ENCODE peak calls at places on chromosome 14, in four cellular contexts. One of them, this sample, is unnamed.

GRCh38 chr14:72636094-72636493 is 257.8 kb downstream of the DPF3 start:
- DNase-seq in left lung: no peak
- DNase-seq in Panc1: no peak
- DNase-seq in RWPE1: no peak
- DNase-seq in this sample: no peak

GRCh38 chr14:50763386-50764007 is 67.5 kb downstream of the NIN start:
- DNase-seq in left lung: no peak
- DNase-seq in Panc1: no peak
- DNase-seq in RWPE1: no peak
- DNase-seq in this sample: peak

GRCh38 chr14:65255583-65256443 is 153.5 kb upstream of the MAX start:
- DNase-seq in left lung: peak
- DNase-seq in Panc1: no peak
- DNase-seq in RWPE1: peak
- DNase-seq in this sample: no peak

GRCh38 chr14:98233656-98234055 is 1038.3 kb downstream of the BCL11B start:
- DNase-seq in left lung: no peak
- DNase-seq in Panc1: no peak
- DNase-seq in RWPE1: no peak
- DNase-seq in this sample: no peak

GRCh38 chr14:103267226-103267625 is 66.8 kb upstream of the EIF5 start:
- DNase-seq in left lung: no peak
- DNase-seq in Panc1: no peak
- DNase-seq in RWPE1: no peak
- DNase-seq in this sample: no peak

GRCh38 chr14:80996049-80996901 is 40.9 kb downstream of the TSHR start:
- DNase-seq in left lung: no peak
- DNase-seq in Panc1: peak
- DNase-seq in RWPE1: peak
- DNase-seq in this sample: peak

GRCh38 chr14:89303452-89304435 is 113.3 kb downstream of the FOXN3 start:
- DNase-seq in left lung: peak
- DNase-seq in Panc1: no peak
- DNase-seq in RWPE1: peak
- DNase-seq in this sample: peak

GRCh38 chr14:105525861-105526780 is at the start of gene TMEM121:
- DNase-seq in left lung: no peak
- DNase-seq in Panc1: no peak
- DNase-seq in RWPE1: no peak
- DNase-seq in this sample: no peak

GRCh38 chr14:102046337-102047278 is 40.2 kb downstream of the HSP90AA1 start:
- DNase-seq in left lung: peak
- DNase-seq in Panc1: no peak
- DNase-seq in RWPE1: peak
- DNase-seq in this sample: peak

GRCh38 chr14:67285876-67286452 is 44.7 kb downstream of the PALS1 start:
- DNase-seq in left lung: no peak
- DNase-seq in Panc1: no peak
- DNase-seq in RWPE1: peak
- DNase-seq in this sample: peak

GRCh38 chr14:23123419-23123818 is 4.4 kb upstream of the CEBPE start:
- DNase-seq in left lung: peak
- DNase-seq in Panc1: no peak
- DNase-seq in RWPE1: peak
- DNase-seq in this sample: peak

GRCh38 chr14:31678421-31679249 is 117.4 kb downstream of the NUBPL start:
- DNase-seq in left lung: no peak
- DNase-seq in Panc1: no peak
- DNase-seq in RWPE1: no peak
- DNase-seq in this sample: no peak

GRCh38 chr14:99685061-99685995 is 1.2 kb downstream of the CYP46A1 start:
- DNase-seq in left lung: no peak
- DNase-seq in Panc1: no peak
- DNase-seq in RWPE1: no peak
- DNase-seq in this sample: no peak

GRCh38 chr14:57983235-57983634 is 117.3 kb upstream of the SLC35F4 start:
- DNase-seq in left lung: no peak
- DNase-seq in Panc1: no peak
- DNase-seq in RWPE1: no peak
- DNase-seq in this sample: no peak

GRCh38 chr14:34498684-34499412 is 36.8 kb upstream of the SPTSSA start:
- DNase-seq in left lung: no peak
- DNase-seq in Panc1: no peak
- DNase-seq in RWPE1: peak
- DNase-seq in this sample: peak

GRCh38 chr14:103628684-103629502 is at the start of gene KLC1:
- DNase-seq in left lung: peak
- DNase-seq in Panc1: no peak
- DNase-seq in RWPE1: peak
- DNase-seq in this sample: peak

GRCh38 chr14:40318211-40318719 is 886.0 kb upstream of the FBXO33 start:
- DNase-seq in left lung: no peak
- DNase-seq in Panc1: no peak
- DNase-seq in RWPE1: no peak
- DNase-seq in this sample: no peak

GRCh38 chr14:55711171-55711811 is 131.3 kb downstream of the KTN1 start:
- DNase-seq in left lung: no peak
- DNase-seq in Panc1: no peak
- DNase-seq in RWPE1: no peak
- DNase-seq in this sample: peak

GRCh38 chr14:59060841-59061240 is 127.6 kb upstream of the DAAM1 start:
- DNase-seq in left lung: no peak
- DNase-seq in Panc1: no peak
- DNase-seq in RWPE1: no peak
- DNase-seq in this sample: no peak

GRCh38 chr14:91220581-91221000 is 23.9 kb downstream of the GPR68 start:
- DNase-seq in left lung: peak
- DNase-seq in Panc1: no peak
- DNase-seq in RWPE1: peak
- DNase-seq in this sample: no peak

GRCh38 chr14:90611501-90611900 is 204.7 kb downstream of the TTC7B start:
- DNase-seq in left lung: no peak
- DNase-seq in Panc1: no peak
- DNase-seq in RWPE1: no peak
- DNase-seq in this sample: no peak

GRCh38 chr14:22979748-22980392 is 2.5 kb downstream of the AJUBA start:
- DNase-seq in left lung: no peak
- DNase-seq in Panc1: no peak
- DNase-seq in RWPE1: peak
- DNase-seq in this sample: no peak

GRCh38 chr14:81276699-81277069 is 55.9 kb upstream of the GTF2A1 start:
- DNase-seq in left lung: no peak
- DNase-seq in Panc1: no peak
- DNase-seq in RWPE1: no peak
- DNase-seq in this sample: no peak

GRCh38 chr14:103520657-103521437 is 1.8 kb downstream of the CKB start:
- DNase-seq in left lung: peak
- DNase-seq in Panc1: no peak
- DNase-seq in RWPE1: peak
- DNase-seq in this sample: peak

GRCh38 chr14:71554959-71555612 is 377.1 kb upstream of the RGS6 start:
- DNase-seq in left lung: no peak
- DNase-seq in Panc1: no peak
- DNase-seq in RWPE1: no peak
- DNase-seq in this sample: no peak

GRCh38 chr14:77018785-77019184 is 9.7 kb downstream of the IRF2BPL start:
- DNase-seq in left lung: no peak
- DNase-seq in Panc1: no peak
- DNase-seq in RWPE1: no peak
- DNase-seq in this sample: no peak

GRCh38 chr14:23009939-23010718 is at the start of gene C14orf93:
- DNase-seq in left lung: peak
- DNase-seq in Panc1: peak
- DNase-seq in RWPE1: peak
- DNase-seq in this sample: peak

GRCh38 chr14:90460136-90460535 is 63.3 kb downstream of the CALM1 start:
- DNase-seq in left lung: no peak
- DNase-seq in Panc1: no peak
- DNase-seq in RWPE1: no peak
- DNase-seq in this sample: peak

GRCh38 chr14:72444701-72445100 is 449.2 kb downstream of the DPF3 start:
- DNase-seq in left lung: no peak
- DNase-seq in Panc1: no peak
- DNase-seq in RWPE1: peak
- DNase-seq in this sample: no peak

DNA sequence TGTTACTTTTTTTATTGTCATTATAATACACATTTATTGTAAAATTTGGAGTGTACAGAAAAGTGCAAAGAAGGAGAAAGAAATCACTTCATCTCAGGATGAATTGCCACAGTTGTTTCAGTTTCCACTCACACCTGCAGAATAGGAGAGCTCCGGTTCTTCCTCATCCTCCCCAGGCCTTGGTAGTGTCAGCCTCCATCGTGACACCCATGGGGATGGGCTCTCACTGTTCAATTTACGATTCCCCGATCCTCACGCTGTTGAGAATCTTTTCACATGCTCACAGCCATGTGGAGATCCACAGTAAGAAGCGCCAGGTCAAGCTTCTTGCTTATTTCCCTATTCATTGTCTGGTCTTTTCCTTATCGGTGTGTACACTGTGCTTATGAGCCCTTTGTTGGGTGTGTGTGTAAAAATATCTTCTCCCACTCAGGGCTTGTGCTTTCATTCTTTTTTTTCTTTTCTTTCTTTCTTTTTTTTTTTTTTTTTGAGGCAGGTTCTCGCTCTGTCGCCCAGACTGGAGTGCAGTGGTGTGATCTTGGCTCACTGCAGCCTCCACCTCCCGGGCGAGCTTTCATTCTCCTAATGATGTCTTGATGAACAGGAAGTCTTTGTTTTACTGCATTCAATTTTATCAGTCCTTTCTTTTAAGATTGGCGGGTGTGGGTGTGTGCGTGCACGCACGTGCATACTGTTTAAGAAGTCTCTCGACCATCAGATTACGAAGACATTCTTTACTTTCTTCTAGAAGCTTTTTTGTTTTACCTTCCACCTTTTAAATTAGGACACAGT is 21.5 kb downstream of the RIN3 start:
- DNase-seq in left lung: peak
- DNase-seq in Panc1: no peak
- DNase-seq in RWPE1: no peak
- DNase-seq in this sample: no peak
- H3K27ac ChIP-seq in left lung: no peak
- H3K27ac ChIP-seq in Panc1: no peak
- H3K27ac ChIP-seq in RWPE1: no peak
- H3K27ac ChIP-seq in this sample: no peak

DNA sequence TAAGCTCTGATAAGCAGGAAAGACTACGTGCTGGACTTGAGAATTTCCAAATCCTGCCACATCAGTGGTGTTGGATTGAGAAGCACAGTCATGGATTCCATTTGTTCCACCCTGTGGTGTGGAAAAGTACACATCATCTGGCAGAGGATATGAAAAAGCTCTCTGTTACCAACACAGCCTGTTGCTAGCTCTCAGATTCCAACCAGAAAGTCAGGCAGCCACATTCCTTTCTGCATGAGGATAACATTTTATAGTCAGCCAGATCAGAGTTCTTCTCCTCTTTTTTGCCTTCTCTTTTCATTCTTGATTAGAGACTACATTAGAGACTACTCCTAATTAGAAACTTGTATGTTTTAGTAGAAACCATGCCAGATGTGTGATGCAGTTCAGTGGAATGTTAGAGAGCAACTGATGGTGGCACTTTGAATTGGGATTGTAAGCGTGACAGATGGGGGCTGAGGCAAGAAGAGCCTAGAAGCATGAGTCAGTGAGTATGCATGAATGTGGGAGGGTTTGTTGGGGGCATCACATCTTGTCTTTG is 61.2 kb upstream of the STXBP6 start:
- DNase-seq in left lung: no peak
- DNase-seq in Panc1: no peak
- DNase-seq in RWPE1: no peak
- DNase-seq in this sample: peak
- H3K27ac ChIP-seq in left lung: no peak
- H3K27ac ChIP-seq in Panc1: no peak
- H3K27ac ChIP-seq in RWPE1: no peak
- H3K27ac ChIP-seq in this sample: peak

GRCh38 chr14:60812987-60813386 is 78.4 kb downstream of the MNAT1 start:
- DNase-seq in left lung: no peak
- DNase-seq in Panc1: no peak
- DNase-seq in RWPE1: no peak
- DNase-seq in this sample: no peak
- H3K27ac ChIP-seq in left lung: no peak
- H3K27ac ChIP-seq in Panc1: no peak
- H3K27ac ChIP-seq in RWPE1: no peak
- H3K27ac ChIP-seq in this sample: no peak

GRCh38 chr14:75453817-75454434 is 26.1 kb downstream of the JDP2 start:
- DNase-seq in left lung: no peak
- DNase-seq in Panc1: no peak
- DNase-seq in RWPE1: no peak
- DNase-seq in this sample: no peak
- H3K27ac ChIP-seq in left lung: peak
- H3K27ac ChIP-seq in Panc1: no peak
- H3K27ac ChIP-seq in RWPE1: peak
- H3K27ac ChIP-seq in this sample: peak

DNA sequence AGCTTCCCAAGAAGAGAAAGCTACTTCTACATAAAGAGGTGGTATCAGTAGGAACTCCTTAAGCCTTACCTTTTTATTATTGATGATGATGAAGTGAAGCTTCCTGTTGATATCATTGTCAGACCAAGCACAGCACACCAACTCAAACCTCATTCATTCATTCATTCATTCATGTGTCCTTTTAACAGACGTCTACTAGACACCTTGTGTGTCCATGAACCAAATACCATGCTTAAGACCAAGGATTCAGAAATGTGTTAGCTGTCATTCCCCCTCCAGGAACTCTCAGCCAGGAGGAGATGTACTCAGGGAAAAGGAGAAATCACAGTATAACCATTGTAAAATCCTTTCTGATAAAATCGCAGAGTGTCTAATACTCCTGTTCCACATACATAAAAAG is 194.8 kb downstream of the ZFP36L1 start:
- DNase-seq in left lung: no peak
- DNase-seq in Panc1: no peak
- DNase-seq in RWPE1: no peak
- DNase-seq in this sample: no peak
- H3K27ac ChIP-seq in left lung: peak
- H3K27ac ChIP-seq in Panc1: peak
- H3K27ac ChIP-seq in RWPE1: no peak
- H3K27ac ChIP-seq in this sample: peak

GRCh38 chr14:100693877-100694578 is 32.7 kb upstream of the DLK1 start:
- DNase-seq in left lung: no peak
- DNase-seq in Panc1: no peak
- DNase-seq in RWPE1: no peak
- DNase-seq in this sample: no peak
- H3K27ac ChIP-seq in left lung: no peak
- H3K27ac ChIP-seq in Panc1: peak
- H3K27ac ChIP-seq in RWPE1: peak
- H3K27ac ChIP-seq in this sample: no peak

GRCh38 chr14:92789457-92790089 is 4.5 kb upstream of the GOLGA5 start:
- DNase-seq in left lung: no peak
- DNase-seq in Panc1: no peak
- DNase-seq in RWPE1: no peak
- DNase-seq in this sample: peak
- H3K27ac ChIP-seq in left lung: no peak
- H3K27ac ChIP-seq in Panc1: no peak
- H3K27ac ChIP-seq in RWPE1: no peak
- H3K27ac ChIP-seq in this sample: no peak

GRCh38 chr14:95484296-95484695 is 32.2 kb downstream of the SYNE3 start:
- DNase-seq in left lung: no peak
- DNase-seq in Panc1: no peak
- DNase-seq in RWPE1: no peak
- DNase-seq in this sample: no peak
- H3K27ac ChIP-seq in left lung: no peak
- H3K27ac ChIP-seq in Panc1: no peak
- H3K27ac ChIP-seq in RWPE1: peak
- H3K27ac ChIP-seq in this sample: no peak

This sample was measured in fibroblast of lung.